ENCODE peak calls at places on chromosomes 5 and 9, in five cellular contexts. B, P, L, R and X are unnamed samples.

GRCh38 chr9:21450733-21451394 is 10.6 kb downstream of the IFNA1 start:
- DNase-seq in R (no peak), L (no peak), P (no peak), B (no peak), X (no peak)

GRCh38 chr9:94922098-94922607 is 195.7 kb downstream of the AOPEP start:
- DNase-seq in R (peak), P (no peak), L (no peak), B (no peak), X (peak)

GRCh38 chr5:134965271-134965825 is 2.4 kb upstream of the CATSPER3 start:
- DNase-seq in P (no peak), B (no peak), R (no peak), L (no peak), X (no peak)

GRCh38 chr9:124320062-124320973 is 62.6 kb downstream of the NEK6 start:
- DNase-seq in R (no peak), B (peak), L (peak), P (peak), X (peak)

GRCh38 chr5:67293177-67293576 is 96.6 kb upstream of the CD180 start:
- DNase-seq in P (no peak), L (no peak), R (no peak), B (no peak), X (no peak)

GRCh38 chr9:18438300-18438925 is 35.5 kb upstream of the ADAMTSL1 start:
- DNase-seq in B (peak), P (peak), L (no peak), R (peak), X (peak)

GRCh38 chr9:131598121-131598520 is 52.8 kb downstream of the PRRT1B start:
- DNase-seq in L (no peak), P (peak), R (peak), B (no peak), X (peak)

GRCh38 chr9:68973619-68974018 is 40.3 kb downstream of the PRKACG start:
- DNase-seq in R (no peak), L (no peak), B (no peak), P (no peak), X (no peak)

GRCh38 chr5:16179936-16180788 is 571 bp upstream of the MARCHF11 start:
- DNase-seq in P (peak), R (peak), L (no peak), B (no peak), X (no peak)

GRCh38 chr9:123085916-123086315 is 52.4 kb downstream of the GPR21 start:
- DNase-seq in P (no peak), R (no peak), B (no peak), L (no peak), X (no peak)

GRCh38 chr5:170848033-170848432 is 13.8 kb upstream of the RANBP17 start:
- DNase-seq in B (no peak), P (no peak), L (no peak), R (no peak), X (no peak)